ENCODE peak calls at places on chromosomes 4 and X, in eight cellular contexts. H is globus pallidus; Z is AG04450; O is NCI-H774; F is epithelial cell of esophagus; J is sciatic nerve; N is activated CD4-positive, alpha-beta T cell treated with anti-CD3 and anti-CD28 coated beads, Interleukin-2, amount 50 U/mL, for 48 hours; L is T follicular helper cell. B is an unnamed sample.

GRCh38 chrX:50691820-50692219 is 122.2 kb downstream of the SHROOM4 start:
- DNase-seq in Z (peak; percentile 3), J (no peak), O (peak; percentile 16), L (no peak), F (peak; percentile 46), N (no peak), H (no peak), B (no peak)

GRCh38 chr4:119261986-119262385 is 49.5 kb downstream of the USP53 start:
- DNase-seq in Z (no peak), N (no peak), F (no peak), H (no peak), J (no peak), O (no peak), L (no peak), B (no peak)

GRCh38 chr4:98779021-98779420 is 120.6 kb upstream of the TSPAN5 start:
- DNase-seq in L (no peak), N (no peak), H (no peak), O (no peak), F (no peak), Z (no peak), J (no peak), B (no peak)

GRCh38 chrX:3748052-3748559 is 34.7 kb upstream of the PRKX start:
- DNase-seq in N (no peak), F (no peak), J (no peak), Z (no peak), H (no peak), L (no peak), O (no peak), B (no peak)

GRCh38 chr4:180500146-180500545 is 1743.1 kb upstream of the TENM3 start:
- DNase-seq in L (no peak), N (no peak), F (no peak), J (no peak), O (no peak), Z (no peak), H (no peak), B (no peak)

GRCh38 chrX:47217121-47217851 is 1.2 kb upstream of the CDK16 start:
- DNase-seq in H (no peak), F (peak; percentile 91), L (peak; percentile 18), J (no peak), O (no peak), N (no peak), Z (no peak), B (no peak)

GRCh38 chrX:5051831-5052491 is 1176.7 kb downstream of the NLGN4X start:
- DNase-seq in F (peak; percentile 19), N (no peak), J (peak; percentile 57), O (no peak), Z (no peak), L (no peak), H (peak; percentile 26), B (no peak)

GRCh38 chr4:151727365-151727764 is 33.4 kb downstream of the GATB start:
- DNase-seq in N (no peak), O (no peak), Z (no peak), F (peak; percentile 82), J (no peak), H (no peak), L (no peak), B (no peak)

GRCh38 chr4:168139336-168139735 is 47.0 kb downstream of the ANXA10 start:
- DNase-seq in N (no peak), J (no peak), H (no peak), Z (no peak), O (no peak), F (peak; percentile 80), L (no peak), B (no peak)

GRCh38 chrX:84123585-84123984 is 64.4 kb downstream of the RPS6KA6 start:
- DNase-seq in F (peak; percentile 78), L (no peak), O (no peak), J (no peak), H (no peak), N (no peak), Z (no peak), B (no peak)

GRCh38 chrX:130726661-130727060 is 176.3 kb downstream of the ENOX2 start:
- DNase-seq in O (no peak), J (no peak), Z (no peak), L (no peak), F (peak; percentile 65), N (no peak), H (no peak), B (no peak)

GRCh38 chr4:87005690-87006461 is 71.1 kb downstream of the AFF1 start:
- DNase-seq in H (peak; percentile 33), L (no peak), N (peak; percentile 31), O (no peak), F (no peak), Z (no peak), J (no peak), B (peak; percentile 11)

GRCh38 chr4:61210186-61210939 is 10.2 kb downstream of the ADGRL3 start:
- DNase-seq in J (no peak), O (peak; percentile 39), N (no peak), F (peak; percentile 24), L (no peak), H (peak; percentile 85), Z (no peak), B (no peak)

GRCh38 chr4:12692815-12693214 is 791.3 kb downstream of the RAB28 start:
- DNase-seq in H (no peak), J (no peak), F (peak; percentile 8), Z (no peak), O (no peak), L (no peak), N (no peak), B (no peak)

GRCh38 chrX:140724337-140725105 is 15.0 kb downstream of the LINC00632 start:
- DNase-seq in O (no peak), Z (no peak), L (no peak), N (no peak), J (no peak), H (no peak), F (no peak), B (no peak)

GRCh38 chrX:103531002-103531401 is 11.7 kb upstream of the RAB40A start:
- DNase-seq in Z (peak; percentile 44), J (no peak), F (no peak), N (no peak), H (no peak), O (no peak), L (no peak), B (no peak)

GRCh38 chrX:107856289-107856688 is 30.6 kb downstream of the MID2 start:
- DNase-seq in F (no peak), N (no peak), H (no peak), J (no peak), Z (no peak), O (no peak), L (no peak), B (no peak)

GRCh38 chr4:1621996-1622637 is 62.0 kb downstream of the FAM53A start:
- DNase-seq in O (no peak), J (no peak), L (no peak), F (no peak), H (no peak), N (no peak), Z (no peak), B (no peak)

GRCh38 chrX:97155809-97156208 is 272.1 kb downstream of the RPA4 start:
- DNase-seq in Z (no peak), H (no peak), J (no peak), L (no peak), N (no peak), O (no peak), F (no peak), B (no peak)

GRCh38 chr4:154807042-154807630 is 26.1 kb downstream of the RBM46 start:
- DNase-seq in O (no peak), Z (no peak), N (no peak), F (peak; percentile 59), H (no peak), L (no peak), J (no peak), B (no peak)

GRCh38 chr4:130172156-130172555 is 1076.2 kb downstream of the C4orf33 start:
- DNase-seq in N (no peak), O (no peak), Z (no peak), H (no peak), L (no peak), F (peak; percentile 64), J (no peak), B (no peak)

GRCh38 chr4:111776546-111776945 is 368.7 kb upstream of the FAM241A start:
- DNase-seq in L (no peak), F (no peak), J (no peak), Z (no peak), O (no peak), H (no peak), N (no peak), B (no peak)

GRCh38 chr4:8920289-8920965 is 48.8 kb upstream of the HMX1 start:
- DNase-seq in N (no peak), L (no peak), J (peak; percentile 38), Z (no peak), H (no peak), O (no peak), F (no peak), B (no peak)

GRCh38 chrX:111387470-111387869 is 24.5 kb downstream of the DCX start:
- DNase-seq in N (no peak), O (peak; percentile 3), Z (no peak), F (no peak), J (no peak), L (no peak), H (no peak), B (no peak)

GRCh38 chr4:39682133-39682532 is 15.8 kb upstream of the UBE2K start:
- DNase-seq in N (no peak), F (no peak), L (no peak), J (no peak), O (no peak), H (peak; percentile 9), Z (no peak), B (no peak)

GRCh38 chr4:87076690-87077358 is 142.0 kb downstream of the AFF1 start:
- DNase-seq in N (no peak), O (no peak), H (peak; percentile 54), L (no peak), Z (no peak), F (no peak), J (no peak), B (no peak)

GRCh38 chr4:183517781-183518180 is 12.9 kb downstream of the ING2 start:
- DNase-seq in F (no peak), L (no peak), Z (no peak), N (no peak), O (no peak), H (no peak), J (no peak), B (no peak)

GRCh38 chrX:143634701-143635442 is 1.0 kb downstream of the SLITRK4 start:
- DNase-seq in J (no peak), L (no peak), O (no peak), Z (no peak), N (no peak), F (peak; percentile 0), H (no peak), B (no peak)

GRCh38 chr4:78551420-78552351 is at the start of gene ANXA3:
- DNase-seq in O (peak; percentile 23), J (peak; percentile 68), L (no peak), Z (no peak), N (peak; percentile 4), F (peak; percentile 58), H (no peak), B (no peak)

GRCh38 chr4:55169352-55169959 is 44.1 kb upstream of the KDR start:
- DNase-seq in F (peak; percentile 83), N (no peak), H (no peak), L (no peak), J (no peak), O (no peak), Z (no peak), B (no peak)

B was measured in ovary.